ENCODE peak calls at places on chromosomes 1 and 21, in seven cellular contexts. Z is GM23248; U is AG09319; B is activated B cell treated with CpG ODN at 0.5 μM for 24 hours; A is neuronal stem cell; X is brain microvascular endothelial cell; G is central memory CD8-positive, alpha-beta T cell. E is an unnamed sample.

GRCh38 chr1:16981269-16981849 is 939 bp upstream of the MFAP2 start:
- DNase-seq in A (no peak), X (peak), G (no peak), B (no peak), Z (peak), U (peak), E (peak)

GRCh38 chr21:42026072-42026415 is 15.9 kb upstream of the ZBTB21 start:
- DNase-seq in X (no peak), G (no peak), A (no peak), Z (no peak), U (no peak), B (no peak), E (no peak)

GRCh38 chr1:83053446-83053845 is 945.5 kb downstream of the TTLL7 start:
- DNase-seq in Z (peak), G (no peak), B (no peak), U (no peak), X (no peak), A (no peak), E (no peak)

GRCh38 chr1:154961207-154961496 is 430 bp downstream of the PYGO2 start:
- DNase-seq in G (no peak), Z (no peak), X (no peak), U (no peak), A (no peak), B (no peak), E (no peak)

GRCh38 chr1:100455478-100456072 is 82.4 kb upstream of the GPR88 start:
- DNase-seq in Z (peak), U (no peak), X (no peak), G (no peak), A (no peak), B (no peak), E (no peak)

GRCh38 chr1:220808501-220809186 is 21.9 kb downstream of the MTARC1 start:
- DNase-seq in B (no peak), U (no peak), Z (no peak), G (no peak), X (peak), A (no peak), E (no peak)

GRCh38 chr1:93015590-93015989 is 54.3 kb upstream of the DIPK1A start:
- DNase-seq in X (no peak), B (no peak), U (no peak), A (no peak), Z (peak), G (no peak), E (no peak)

GRCh38 chr1:169507413-169507812 is 21.7 kb upstream of the SLC19A2 start:
- DNase-seq in B (no peak), A (no peak), G (no peak), Z (no peak), U (no peak), X (no peak), E (no peak)

GRCh38 chr1:197841828-197842573 is 60.4 kb upstream of the C1orf53 start:
- DNase-seq in G (no peak), X (no peak), Z (peak), A (no peak), U (no peak), B (no peak), E (peak)

GRCh38 chr21:36104306-36105300 is 30.3 kb upstream of the CBR3 start:
- DNase-seq in X (peak), U (no peak), A (peak), G (no peak), Z (peak), B (peak), E (no peak)

GRCh38 chr21:28215214-28215954 is 777.3 kb downstream of the LTN1 start:
- DNase-seq in B (no peak), A (no peak), G (no peak), Z (peak), X (peak), U (peak), E (peak)

GRCh38 chr1:26290416-26291261 is 10.8 kb downstream of the SH3BGRL3 start:
- DNase-seq in A (no peak), Z (no peak), G (no peak), X (no peak), U (no peak), B (no peak), E (no peak)

E was measured in AG09309.